ENCODE peak calls at places on chromosomes 7 and 10, in ten cellular contexts. One of them, this sample, is unnamed.

GRCh38 chr7:118580743-118581382 is 356.4 kb downstream of the ANKRD7 start:
- DNase-seq in stimulated activated CD4-positive, alpha-beta T cell treated with anti-CD3 and anti-CD28 coated beads, TNF-alpha, amount 100 ng/mL, for 24 hours: no peak
- DNase-seq in frontal cortex: no peak
- DNase-seq in NCI-H2081 treated with DMSO at 0.1 percent for 48 hours: no peak
- DNase-seq in retinal pigment epithelial cell: no peak
- DNase-seq in RPMI7951: no peak
- DNase-seq in Ammon's horn: no peak
- DNase-seq in Calu3: no peak
- DNase-seq in heart right ventricle: no peak
- DNase-seq in ELR: no peak
- DNase-seq in this sample: no peak

GRCh38 chr10:126277177-126277576 is 111.1 kb downstream of the ADAM12 start:
- DNase-seq in frontal cortex: no peak
- DNase-seq in stimulated activated CD4-positive, alpha-beta T cell treated with anti-CD3 and anti-CD28 coated beads, TNF-alpha, amount 100 ng/mL, for 24 hours: no peak
- DNase-seq in retinal pigment epithelial cell: no peak
- DNase-seq in Calu3: no peak
- DNase-seq in heart right ventricle: no peak
- DNase-seq in NCI-H2081 treated with DMSO at 0.1 percent for 48 hours: no peak
- DNase-seq in RPMI7951: no peak
- DNase-seq in Ammon's horn: no peak
- DNase-seq in ELR: no peak
- DNase-seq in this sample: no peak

GRCh38 chr7:77729574-77730348 is 33.5 kb downstream of the RSBN1L start:
- DNase-seq in stimulated activated CD4-positive, alpha-beta T cell treated with anti-CD3 and anti-CD28 coated beads, TNF-alpha, amount 100 ng/mL, for 24 hours: no peak
- DNase-seq in frontal cortex: no peak
- DNase-seq in Calu3: no peak
- DNase-seq in heart right ventricle: no peak
- DNase-seq in NCI-H2081 treated with DMSO at 0.1 percent for 48 hours: no peak
- DNase-seq in ELR: peak
- DNase-seq in Ammon's horn: no peak
- DNase-seq in RPMI7951: no peak
- DNase-seq in retinal pigment epithelial cell: no peak
- DNase-seq in this sample: no peak

GRCh38 chr7:132045002-132045401 is 488.6 kb upstream of the PODXL start:
- DNase-seq in retinal pigment epithelial cell: no peak
- DNase-seq in Ammon's horn: no peak
- DNase-seq in heart right ventricle: no peak
- DNase-seq in Calu3: no peak
- DNase-seq in stimulated activated CD4-positive, alpha-beta T cell treated with anti-CD3 and anti-CD28 coated beads, TNF-alpha, amount 100 ng/mL, for 24 hours: no peak
- DNase-seq in frontal cortex: no peak
- DNase-seq in NCI-H2081 treated with DMSO at 0.1 percent for 48 hours: no peak
- DNase-seq in RPMI7951: no peak
- DNase-seq in ELR: no peak
- DNase-seq in this sample: no peak

GRCh38 chr7:66505531-66506451 is 122.9 kb upstream of the KCTD7 start:
- DNase-seq in ELR: no peak
- DNase-seq in frontal cortex: no peak
- DNase-seq in Ammon's horn: no peak
- DNase-seq in Calu3: no peak
- DNase-seq in RPMI7951: peak
- DNase-seq in NCI-H2081 treated with DMSO at 0.1 percent for 48 hours: no peak
- DNase-seq in stimulated activated CD4-positive, alpha-beta T cell treated with anti-CD3 and anti-CD28 coated beads, TNF-alpha, amount 100 ng/mL, for 24 hours: no peak
- DNase-seq in retinal pigment epithelial cell: no peak
- DNase-seq in heart right ventricle: no peak
- DNase-seq in this sample: no peak

GRCh38 chr7:26857534-26858228 is 6.7 kb downstream of the SKAP2 start:
- DNase-seq in NCI-H2081 treated with DMSO at 0.1 percent for 48 hours: no peak
- DNase-seq in Ammon's horn: peak
- DNase-seq in retinal pigment epithelial cell: no peak
- DNase-seq in stimulated activated CD4-positive, alpha-beta T cell treated with anti-CD3 and anti-CD28 coated beads, TNF-alpha, amount 100 ng/mL, for 24 hours: no peak
- DNase-seq in ELR: peak
- DNase-seq in RPMI7951: peak
- DNase-seq in Calu3: no peak
- DNase-seq in frontal cortex: no peak
- DNase-seq in heart right ventricle: no peak
- DNase-seq in this sample: no peak

GRCh38 chr10:94186722-94187121 is 176.0 kb downstream of the NOC3L start:
- DNase-seq in Calu3: no peak
- DNase-seq in heart right ventricle: no peak
- DNase-seq in stimulated activated CD4-positive, alpha-beta T cell treated with anti-CD3 and anti-CD28 coated beads, TNF-alpha, amount 100 ng/mL, for 24 hours: no peak
- DNase-seq in retinal pigment epithelial cell: no peak
- DNase-seq in RPMI7951: no peak
- DNase-seq in ELR: no peak
- DNase-seq in Ammon's horn: no peak
- DNase-seq in frontal cortex: no peak
- DNase-seq in NCI-H2081 treated with DMSO at 0.1 percent for 48 hours: no peak
- DNase-seq in this sample: no peak

GRCh38 chr7:25852249-25852994 is 299.6 kb upstream of the NFE2L3 start:
- DNase-seq in NCI-H2081 treated with DMSO at 0.1 percent for 48 hours: no peak
- DNase-seq in Calu3: no peak
- DNase-seq in Ammon's horn: no peak
- DNase-seq in stimulated activated CD4-positive, alpha-beta T cell treated with anti-CD3 and anti-CD28 coated beads, TNF-alpha, amount 100 ng/mL, for 24 hours: peak
- DNase-seq in frontal cortex: no peak
- DNase-seq in RPMI7951: peak
- DNase-seq in heart right ventricle: no peak
- DNase-seq in ELR: no peak
- DNase-seq in retinal pigment epithelial cell: no peak
- DNase-seq in this sample: no peak

GRCh38 chr7:155860840-155861479 is 48.7 kb upstream of the SHH start:
- DNase-seq in Calu3: peak
- DNase-seq in RPMI7951: peak
- DNase-seq in Ammon's horn: peak
- DNase-seq in stimulated activated CD4-positive, alpha-beta T cell treated with anti-CD3 and anti-CD28 coated beads, TNF-alpha, amount 100 ng/mL, for 24 hours: no peak
- DNase-seq in NCI-H2081 treated with DMSO at 0.1 percent for 48 hours: no peak
- DNase-seq in ELR: no peak
- DNase-seq in heart right ventricle: no peak
- DNase-seq in frontal cortex: no peak
- DNase-seq in retinal pigment epithelial cell: peak
- DNase-seq in this sample: no peak

GRCh38 chr10:22315455-22316285 is 518 bp upstream of the COMMD3 start:
- DNase-seq in Calu3: no peak
- DNase-seq in ELR: peak
- DNase-seq in retinal pigment epithelial cell: no peak
- DNase-seq in RPMI7951: no peak
- DNase-seq in frontal cortex: no peak
- DNase-seq in heart right ventricle: no peak
- DNase-seq in NCI-H2081 treated with DMSO at 0.1 percent for 48 hours: no peak
- DNase-seq in stimulated activated CD4-positive, alpha-beta T cell treated with anti-CD3 and anti-CD28 coated beads, TNF-alpha, amount 100 ng/mL, for 24 hours: no peak
- DNase-seq in Ammon's horn: no peak
- DNase-seq in this sample: no peak

GRCh38 chr7:15508258-15508657 is 53.6 kb downstream of the AGMO start:
- DNase-seq in Calu3: no peak
- DNase-seq in heart right ventricle: no peak
- DNase-seq in Ammon's horn: peak
- DNase-seq in frontal cortex: no peak
- DNase-seq in retinal pigment epithelial cell: no peak
- DNase-seq in stimulated activated CD4-positive, alpha-beta T cell treated with anti-CD3 and anti-CD28 coated beads, TNF-alpha, amount 100 ng/mL, for 24 hours: no peak
- DNase-seq in ELR: peak
- DNase-seq in RPMI7951: peak
- DNase-seq in NCI-H2081 treated with DMSO at 0.1 percent for 48 hours: no peak
- DNase-seq in this sample: no peak

GRCh38 chr10:15313034-15313433 is 58.1 kb downstream of the FAM171A1 start:
- DNase-seq in stimulated activated CD4-positive, alpha-beta T cell treated with anti-CD3 and anti-CD28 coated beads, TNF-alpha, amount 100 ng/mL, for 24 hours: no peak
- DNase-seq in ELR: no peak
- DNase-seq in NCI-H2081 treated with DMSO at 0.1 percent for 48 hours: no peak
- DNase-seq in retinal pigment epithelial cell: no peak
- DNase-seq in Ammon's horn: peak
- DNase-seq in heart right ventricle: no peak
- DNase-seq in Calu3: no peak
- DNase-seq in frontal cortex: no peak
- DNase-seq in RPMI7951: peak
- DNase-seq in this sample: no peak

GRCh38 chr7:121620953-121621606 is 225.0 kb upstream of the FAM3C start:
- DNase-seq in RPMI7951: no peak
- DNase-seq in ELR: no peak
- DNase-seq in heart right ventricle: no peak
- DNase-seq in frontal cortex: no peak
- DNase-seq in Calu3: no peak
- DNase-seq in Ammon's horn: no peak
- DNase-seq in retinal pigment epithelial cell: no peak
- DNase-seq in stimulated activated CD4-positive, alpha-beta T cell treated with anti-CD3 and anti-CD28 coated beads, TNF-alpha, amount 100 ng/mL, for 24 hours: no peak
- DNase-seq in NCI-H2081 treated with DMSO at 0.1 percent for 48 hours: no peak
- DNase-seq in this sample: no peak

GRCh38 chr7:389911-390601 is 100.1 kb downstream of the FOXL3 start:
- DNase-seq in Ammon's horn: no peak
- DNase-seq in NCI-H2081 treated with DMSO at 0.1 percent for 48 hours: no peak
- DNase-seq in stimulated activated CD4-positive, alpha-beta T cell treated with anti-CD3 and anti-CD28 coated beads, TNF-alpha, amount 100 ng/mL, for 24 hours: no peak
- DNase-seq in Calu3: no peak
- DNase-seq in retinal pigment epithelial cell: no peak
- DNase-seq in ELR: no peak
- DNase-seq in frontal cortex: no peak
- DNase-seq in RPMI7951: no peak
- DNase-seq in heart right ventricle: no peak
- DNase-seq in this sample: no peak

GRCh38 chr7:81327873-81328272 is 409.0 kb upstream of the SEMA3C start:
- DNase-seq in heart right ventricle: no peak
- DNase-seq in Ammon's horn: no peak
- DNase-seq in frontal cortex: no peak
- DNase-seq in ELR: no peak
- DNase-seq in stimulated activated CD4-positive, alpha-beta T cell treated with anti-CD3 and anti-CD28 coated beads, TNF-alpha, amount 100 ng/mL, for 24 hours: no peak
- DNase-seq in retinal pigment epithelial cell: no peak
- DNase-seq in NCI-H2081 treated with DMSO at 0.1 percent for 48 hours: no peak
- DNase-seq in Calu3: no peak
- DNase-seq in RPMI7951: no peak
- DNase-seq in this sample: no peak

GRCh38 chr7:87152897-87153641 is 816 bp downstream of the DMTF1 start:
- DNase-seq in retinal pigment epithelial cell: no peak
- DNase-seq in Calu3: peak
- DNase-seq in NCI-H2081 treated with DMSO at 0.1 percent for 48 hours: no peak
- DNase-seq in heart right ventricle: peak
- DNase-seq in Ammon's horn: peak
- DNase-seq in stimulated activated CD4-positive, alpha-beta T cell treated with anti-CD3 and anti-CD28 coated beads, TNF-alpha, amount 100 ng/mL, for 24 hours: peak
- DNase-seq in frontal cortex: peak
- DNase-seq in RPMI7951: peak
- DNase-seq in ELR: peak
- DNase-seq in this sample: peak

GRCh38 chr7:100080895-100081534 is 508 bp downstream of the ZNF3 start:
- DNase-seq in ELR: peak
- DNase-seq in stimulated activated CD4-positive, alpha-beta T cell treated with anti-CD3 and anti-CD28 coated beads, TNF-alpha, amount 100 ng/mL, for 24 hours: no peak
- DNase-seq in retinal pigment epithelial cell: peak
- DNase-seq in Calu3: no peak
- DNase-seq in NCI-H2081 treated with DMSO at 0.1 percent for 48 hours: no peak
- DNase-seq in frontal cortex: no peak
- DNase-seq in RPMI7951: no peak
- DNase-seq in heart right ventricle: no peak
- DNase-seq in Ammon's horn: no peak
- DNase-seq in this sample: no peak

GRCh38 chr10:49280001-49280408 is 19.0 kb upstream of the C10orf71 start:
- DNase-seq in NCI-H2081 treated with DMSO at 0.1 percent for 48 hours: no peak
- DNase-seq in retinal pigment epithelial cell: no peak
- DNase-seq in heart right ventricle: no peak
- DNase-seq in ELR: peak
- DNase-seq in Calu3: no peak
- DNase-seq in stimulated activated CD4-positive, alpha-beta T cell treated with anti-CD3 and anti-CD28 coated beads, TNF-alpha, amount 100 ng/mL, for 24 hours: no peak
- DNase-seq in RPMI7951: peak
- DNase-seq in Ammon's horn: no peak
- DNase-seq in frontal cortex: no peak
- DNase-seq in this sample: no peak

GRCh38 chr7:47627580-47628283 is 45.8 kb upstream of the TNS3 start:
- DNase-seq in NCI-H2081 treated with DMSO at 0.1 percent for 48 hours: no peak
- DNase-seq in RPMI7951: no peak
- DNase-seq in retinal pigment epithelial cell: no peak
- DNase-seq in stimulated activated CD4-positive, alpha-beta T cell treated with anti-CD3 and anti-CD28 coated beads, TNF-alpha, amount 100 ng/mL, for 24 hours: no peak
- DNase-seq in frontal cortex: no peak
- DNase-seq in heart right ventricle: no peak
- DNase-seq in Ammon's horn: no peak
- DNase-seq in Calu3: no peak
- DNase-seq in ELR: no peak
- DNase-seq in this sample: no peak

GRCh38 chr10:131980757-131981428 is 830 bp downstream of the BNIP3 start:
- DNase-seq in RPMI7951: no peak
- DNase-seq in Calu3: no peak
- DNase-seq in retinal pigment epithelial cell: no peak
- DNase-seq in heart right ventricle: peak
- DNase-seq in stimulated activated CD4-positive, alpha-beta T cell treated with anti-CD3 and anti-CD28 coated beads, TNF-alpha, amount 100 ng/mL, for 24 hours: no peak
- DNase-seq in ELR: peak
- DNase-seq in Ammon's horn: no peak
- DNase-seq in frontal cortex: no peak
- DNase-seq in NCI-H2081 treated with DMSO at 0.1 percent for 48 hours: no peak
- DNase-seq in this sample: no peak

GRCh38 chr7:66500087-66500486 is 128.6 kb upstream of the KCTD7 start:
- DNase-seq in retinal pigment epithelial cell: peak
- DNase-seq in heart right ventricle: no peak
- DNase-seq in RPMI7951: peak
- DNase-seq in Ammon's horn: no peak
- DNase-seq in Calu3: no peak
- DNase-seq in stimulated activated CD4-positive, alpha-beta T cell treated with anti-CD3 and anti-CD28 coated beads, TNF-alpha, amount 100 ng/mL, for 24 hours: no peak
- DNase-seq in frontal cortex: no peak
- DNase-seq in NCI-H2081 treated with DMSO at 0.1 percent for 48 hours: no peak
- DNase-seq in ELR: peak
- DNase-seq in this sample: no peak

GRCh38 chr7:151661556-151661955 is 141.9 kb upstream of the RHEB start:
- DNase-seq in frontal cortex: no peak
- DNase-seq in ELR: no peak
- DNase-seq in heart right ventricle: no peak
- DNase-seq in stimulated activated CD4-positive, alpha-beta T cell treated with anti-CD3 and anti-CD28 coated beads, TNF-alpha, amount 100 ng/mL, for 24 hours: no peak
- DNase-seq in Ammon's horn: no peak
- DNase-seq in Calu3: peak
- DNase-seq in RPMI7951: no peak
- DNase-seq in retinal pigment epithelial cell: no peak
- DNase-seq in NCI-H2081 treated with DMSO at 0.1 percent for 48 hours: no peak
- DNase-seq in this sample: no peak

This sample was measured in cerebellar nuclear complex.